ENCODE peak calls at places on chromosomes 6 and 20, in four cellular contexts. S is vagina, G is foreskin keratinocyte, O is psoas muscle. N is an unnamed sample.

GRCh38 chr6:28982476-28983266 is 22.4 kb downstream of the ZNF311 start:
- DNase-seq in S (no peak), G (peak), O (no peak), N (no peak)

GRCh38 chr6:131937703-131938631 is 13.2 kb downstream of the CCN2 start:
- DNase-seq in S (no peak), G (no peak), O (no peak), N (no peak)

GRCh38 chr6:5053864-5054426 is 31.2 kb upstream of the PPP1R3G start:
- DNase-seq in S (no peak), G (no peak), O (no peak), N (no peak)

GRCh38 chr20:41125530-41126457 is 11.5 kb upstream of the PLCG1 start:
- DNase-seq in S (no peak), G (no peak), O (no peak), N (no peak)

GRCh38 chr20:10201321-10201870 is 17.2 kb upstream of the SNAP25 start:
- DNase-seq in S (no peak), G (no peak), O (no peak), N (no peak)

GRCh38 chr20:63686492-63687321 is 9.7 kb upstream of the TNFRSF6B start:
- DNase-seq in S (no peak), G (no peak), O (peak), N (no peak)

GRCh38 chr20:271069-271468 is 13.5 kb downstream of the DEFB132 start:
- DNase-seq in S (no peak), G (no peak), O (no peak), N (no peak)

GRCh38 chr6:147390909-147391536 is 117.5 kb upstream of the SAMD5 start:
- DNase-seq in S (no peak), G (peak), O (no peak), N (peak)

GRCh38 chr6:157996201-157996712 is 14.6 kb downstream of the SYNJ2 start:
- DNase-seq in S (no peak), G (no peak), O (no peak), N (no peak)

GRCh38 chr6:37099442-37099841 is 70.5 kb upstream of the PIM1 start:
- DNase-seq in S (no peak), G (peak), O (no peak), N (no peak)

GRCh38 chr6:166097914-166098522 is 69.6 kb downstream of the TBXT start:
- DNase-seq in S (no peak), G (peak), O (peak), N (peak)

GRCh38 chr6:89035252-89036106 is 45.1 kb upstream of the PNRC1 start:
- DNase-seq in S (peak), G (peak), O (peak), N (no peak)

GRCh38 chr6:36682328-36683144 is 4.0 kb downstream of the CDKN1A start:
- DNase-seq in S (peak), G (peak), O (peak), N (no peak)

GRCh38 chr20:64226686-64227576 is 28.6 kb upstream of the PCMTD2 start:
- DNase-seq in S (no peak), G (no peak), O (peak), N (no peak)

GRCh38 chr20:52494244-52494643 is 302.7 kb upstream of the ZFP64 start:
- DNase-seq in S (no peak), G (peak), O (no peak), N (no peak)

GRCh38 chr6:112990971-112991370 is 643.8 kb downstream of the RFPL4B start:
- DNase-seq in S (no peak), G (no peak), O (no peak), N (no peak)

GRCh38 chr20:59231124-59231804 is 67.6 kb downstream of the ZNF831 start:
- DNase-seq in S (no peak), G (no peak), O (no peak), N (no peak)

GRCh38 chr6:42968126-42968701 is 7.7 kb downstream of the GNMT start:
- DNase-seq in S (no peak), G (no peak), O (no peak), N (no peak)

GRCh38 chr20:8587246-8587645 is 455.2 kb downstream of the PLCB1 start:
- DNase-seq in S (no peak), G (no peak), O (no peak), N (no peak)

DNA sequence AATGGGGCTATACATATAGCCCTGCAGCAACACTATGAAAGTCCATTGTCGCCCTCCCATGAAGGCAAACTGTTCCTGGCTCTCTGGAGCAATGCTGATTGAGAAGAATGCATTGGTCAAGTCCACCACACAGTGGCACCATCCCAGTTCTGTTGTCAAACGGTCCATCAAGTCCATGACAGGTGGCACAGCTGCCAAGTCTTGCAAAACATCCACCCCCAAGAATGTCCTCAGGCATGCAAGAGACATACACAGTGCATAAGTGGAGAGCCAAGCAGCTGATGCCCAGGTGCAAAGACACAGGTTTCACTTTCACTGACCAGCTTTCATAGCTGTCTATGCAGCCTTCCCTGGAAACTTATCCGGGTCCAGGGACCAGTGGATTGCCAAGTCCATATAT is 17.5 kb downstream of the ZNF391 start:
- DNase-seq in S (no peak), G (no peak), O (no peak), N (no peak)
- TF ChIP-seq CTCF in S (no peak), G (no peak), O (no peak), N (no peak)

DNA sequence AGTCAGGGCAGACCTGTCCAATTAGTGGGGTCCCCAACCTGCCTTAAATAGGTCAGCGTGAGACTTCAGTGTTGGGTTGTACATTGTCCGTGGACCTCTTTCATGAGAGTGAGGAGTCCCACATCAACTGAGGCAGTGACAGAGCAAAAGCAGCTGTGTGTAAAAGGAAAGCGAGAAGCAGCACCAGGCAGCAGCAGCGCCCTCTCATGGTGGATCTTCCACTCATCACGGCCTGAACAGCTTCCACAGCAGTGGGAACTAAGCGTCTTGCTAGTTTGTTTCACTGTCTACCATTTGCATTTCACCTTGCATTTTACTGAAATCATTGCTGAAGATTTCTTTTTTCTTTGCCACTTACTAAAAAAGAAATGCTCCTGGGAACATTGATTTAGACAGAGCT is 333.8 kb downstream of the PKHD1 start:
- DNase-seq in S (no peak), G (peak), O (no peak), N (peak)
- TF ChIP-seq CTCF in S (no peak), G (peak), O (peak), N (peak)

GRCh38 chr6:108968325-108968724 is 120.1 kb downstream of the ARMC2 start:
- DNase-seq in S (no peak), G (no peak), O (no peak), N (no peak)
- TF ChIP-seq CTCF in S (no peak), G (no peak), O (no peak), N (no peak)

DNA sequence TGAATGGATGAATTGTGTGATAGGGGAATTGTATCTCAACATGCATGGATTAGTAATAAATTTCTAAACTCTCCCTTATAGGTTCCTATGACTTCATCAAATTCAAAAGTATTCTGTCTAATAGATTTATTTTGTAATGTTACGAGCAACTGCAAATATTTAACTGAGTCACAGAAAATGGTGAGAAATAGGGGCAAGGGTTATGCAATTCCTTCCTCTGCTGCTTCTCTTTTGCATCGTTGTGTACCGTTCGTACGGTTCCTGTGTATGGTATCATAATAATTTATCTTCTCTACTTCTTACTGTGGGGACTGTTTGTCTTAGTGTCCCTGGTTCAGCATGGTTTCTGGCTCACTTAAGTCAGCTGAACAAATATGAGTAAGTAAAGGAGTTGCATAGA is 44.8 kb downstream of the SMOC2 start:
- DNase-seq in S (no peak), G (no peak), O (no peak), N (no peak)
- TF ChIP-seq CTCF in S (no peak), G (no peak), O (no peak), N (no peak)

GRCh38 chr20:38315290-38315966 is 11.5 kb downstream of the BPI start:
- DNase-seq in S (no peak), G (no peak), O (no peak), N (no peak)
- TF ChIP-seq CTCF in S (no peak), G (peak), O (no peak), N (no peak)

GRCh38 chr6:152236370-152237097 is 400.6 kb downstream of the SYNE1 start:
- DNase-seq in S (no peak), G (no peak), O (no peak), N (no peak)

GRCh38 chr6:152229330-152229729 is 407.8 kb downstream of the SYNE1 start:
- DNase-seq in S (no peak), G (no peak), O (no peak), N (no peak)

GRCh38 chr6:152233547-152234320 is 403.4 kb downstream of the SYNE1 start:
- DNase-seq in S (no peak), G (no peak), O (no peak), N (no peak)

DNA sequence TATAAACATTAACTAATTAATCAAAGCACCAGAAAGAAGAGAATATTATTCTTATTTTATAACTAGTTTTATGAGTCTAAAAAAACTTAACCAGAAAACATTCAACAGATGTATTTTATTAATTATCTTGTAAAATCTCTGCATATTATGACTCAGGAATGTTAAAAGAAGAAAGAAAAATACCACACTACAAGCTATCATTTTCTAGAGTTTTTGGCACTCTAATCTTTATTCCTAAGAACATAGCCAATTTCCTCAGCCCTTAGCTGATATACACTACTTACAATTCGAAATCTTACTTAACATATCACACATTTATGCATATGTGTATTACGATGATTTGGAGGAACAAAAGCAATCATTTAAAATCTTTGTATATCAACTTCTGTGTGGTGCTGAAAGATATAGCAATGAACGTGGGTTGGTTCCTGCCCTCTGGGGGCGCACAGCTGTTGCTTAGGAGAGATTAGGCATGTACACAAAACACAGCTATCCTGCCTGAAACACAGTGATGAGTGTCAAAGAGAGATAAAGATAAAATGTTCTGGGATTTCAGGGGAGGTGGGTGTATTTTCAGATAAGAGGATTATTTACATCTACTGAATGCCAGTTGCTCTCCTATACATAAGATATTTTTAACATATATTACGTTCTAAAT is 404.5 kb downstream of the SYNE1 start:
- DNase-seq in S (no peak), G (no peak), O (no peak), N (no peak)
- TF ChIP-seq CTCF in S (no peak), G (peak), O (no peak), N (no peak)

GRCh38 chr6:136526196-136526930 is 23.9 kb downstream of the MAP7 start:
- DNase-seq in S (no peak), G (peak), O (peak), N (peak)
- TF ChIP-seq CTCF in S (no peak), G (peak), O (no peak), N (peak)

GRCh38 chr6:170311696-170312095 is 5.1 kb downstream of the FAM120B start:
- DNase-seq in S (no peak), G (no peak), O (no peak), N (no peak)

GRCh38 chr6:170308761-170309160 is 2.2 kb downstream of the FAM120B start:
- DNase-seq in S (no peak), G (no peak), O (no peak), N (no peak)

GRCh38 chr6:170305772-170306323 is 710 bp upstream of the FAM120B start:
- DNase-seq in S (no peak), G (no peak), O (no peak), N (no peak)

GRCh38 chr6:170307080-170307545 is 555 bp downstream of the FAM120B start:
- DNase-seq in S (no peak), G (no peak), O (no peak), N (no peak)

GRCh38 chr6:170306324-170307079 is at the start of gene FAM120B:
- DNase-seq in S (peak), G (peak), O (peak), N (peak)
- TF ChIP-seq CTCF in S (no peak), G (no peak), O (no peak), N (no peak)